ENCODE peak calls at places on chromosomes 2 and 18, in five cellular contexts. One of them, this sample, is unnamed.

GRCh38 chr2:96407919-96408550 is 72.5 kb downstream of the NCAPH start:
- DNase-seq in stimulated activated naive CD4-positive, alpha-beta T cell: no peak
- DNase-seq in A549: no peak
- DNase-seq in MCF 10A: no peak
- DNase-seq in PC-3: peak
- DNase-seq in this sample: no peak

GRCh38 chr2:112646102-112646719 is 472 bp downstream of the SLC20A1 start:
- DNase-seq in stimulated activated naive CD4-positive, alpha-beta T cell: no peak
- DNase-seq in A549: no peak
- DNase-seq in MCF 10A: no peak
- DNase-seq in PC-3: no peak
- DNase-seq in this sample: peak

GRCh38 chr2:150681120-150681796 is 193.8 kb upstream of the RND3 start:
- DNase-seq in stimulated activated naive CD4-positive, alpha-beta T cell: no peak
- DNase-seq in A549: no peak
- DNase-seq in MCF 10A: peak
- DNase-seq in PC-3: peak
- DNase-seq in this sample: no peak

GRCh38 chr2:27844821-27845255 is 45.3 kb downstream of the RBKS start:
- DNase-seq in stimulated activated naive CD4-positive, alpha-beta T cell: no peak
- DNase-seq in A549: no peak
- DNase-seq in MCF 10A: no peak
- DNase-seq in PC-3: no peak
- DNase-seq in this sample: no peak

GRCh38 chr2:201827621-201828020 is 21.3 kb downstream of the CDK15 start:
- DNase-seq in stimulated activated naive CD4-positive, alpha-beta T cell: no peak
- DNase-seq in A549: no peak
- DNase-seq in MCF 10A: peak
- DNase-seq in PC-3: peak
- DNase-seq in this sample: peak

GRCh38 chr2:24409700-24410556 is 49.6 kb upstream of the ITSN2 start:
- DNase-seq in stimulated activated naive CD4-positive, alpha-beta T cell: peak
- DNase-seq in A549: peak
- DNase-seq in MCF 10A: peak
- DNase-seq in PC-3: peak
- DNase-seq in this sample: peak

GRCh38 chr18:57621252-57621607 is 406 bp downstream of the NARS1 start:
- DNase-seq in stimulated activated naive CD4-positive, alpha-beta T cell: no peak
- DNase-seq in A549: no peak
- DNase-seq in MCF 10A: no peak
- DNase-seq in PC-3: peak
- DNase-seq in this sample: peak

GRCh38 chr18:11149441-11150270 is at the start of gene PIEZO2:
- DNase-seq in stimulated activated naive CD4-positive, alpha-beta T cell: no peak
- DNase-seq in A549: peak
- DNase-seq in MCF 10A: no peak
- DNase-seq in PC-3: no peak
- DNase-seq in this sample: peak

GRCh38 chr2:42363413-42363812 is 2.4 kb upstream of the COX7A2L start:
- DNase-seq in stimulated activated naive CD4-positive, alpha-beta T cell: no peak
- DNase-seq in A549: no peak
- DNase-seq in MCF 10A: no peak
- DNase-seq in PC-3: no peak
- DNase-seq in this sample: no peak

GRCh38 chr2:127676906-127677305 is 1.6 kb upstream of the LIMS2 start:
- DNase-seq in stimulated activated naive CD4-positive, alpha-beta T cell: no peak
- DNase-seq in A549: no peak
- DNase-seq in MCF 10A: no peak
- DNase-seq in PC-3: no peak
- DNase-seq in this sample: no peak

GRCh38 chr2:181615086-181615635 is 41.7 kb downstream of the CERKL start:
- DNase-seq in stimulated activated naive CD4-positive, alpha-beta T cell: no peak
- DNase-seq in A549: no peak
- DNase-seq in MCF 10A: no peak
- DNase-seq in PC-3: no peak
- DNase-seq in this sample: no peak

GRCh38 chr2:190465060-190465459 is 56.9 kb downstream of the MFSD6 start:
- DNase-seq in stimulated activated naive CD4-positive, alpha-beta T cell: no peak
- DNase-seq in A549: no peak
- DNase-seq in MCF 10A: no peak
- DNase-seq in PC-3: no peak
- DNase-seq in this sample: no peak

GRCh38 chr18:48803951-48804855 is 146.6 kb downstream of the SMAD7 start:
- DNase-seq in stimulated activated naive CD4-positive, alpha-beta T cell: no peak
- DNase-seq in A549: no peak
- DNase-seq in MCF 10A: no peak
- DNase-seq in PC-3: no peak
- DNase-seq in this sample: no peak

GRCh38 chr2:234949762-234950434 is 1.9 kb upstream of the SH3BP4 start:
- DNase-seq in stimulated activated naive CD4-positive, alpha-beta T cell: no peak
- DNase-seq in A549: no peak
- DNase-seq in MCF 10A: peak
- DNase-seq in PC-3: peak
- DNase-seq in this sample: no peak

GRCh38 chr18:57803119-57803969 is at the start of gene ATP8B1:
- DNase-seq in stimulated activated naive CD4-positive, alpha-beta T cell: no peak
- DNase-seq in A549: peak
- DNase-seq in MCF 10A: peak
- DNase-seq in PC-3: peak
- DNase-seq in this sample: peak

This sample was measured in DMS53.